ENCODE peak calls at places on chromosomes 3 and 15, in eight cellular contexts. One of them, this sample, is unnamed.
A peak's percentile ranks its signal among the peaks of the same experiment; 100 is the strongest.

GRCh38 chr15:48432688-48433087 is 101.5 kb downstream of the DUT start:
- DNase-seq in IMR-90: no peak
- DNase-seq in HCT116: no peak
- DNase-seq in endothelial cell of umbilical vein: no peak
- DNase-seq in astrocyte: no peak
- DNase-seq in H9: no peak
- DNase-seq in GM23338: no peak
- DNase-seq in OCI-LY7: no peak
- DNase-seq in this sample: no peak

GRCh38 chr3:77303943-77304778 is 264.3 kb downstream of the ROBO2 start:
- DNase-seq in IMR-90: no peak
- DNase-seq in HCT116: no peak
- DNase-seq in endothelial cell of umbilical vein: no peak
- DNase-seq in astrocyte: no peak
- DNase-seq in H9: no peak
- DNase-seq in GM23338: no peak
- DNase-seq in OCI-LY7: no peak
- DNase-seq in this sample: no peak

GRCh38 chr3:55322649-55323048 is 164.5 kb downstream of the WNT5A start:
- DNase-seq in IMR-90: no peak
- DNase-seq in HCT116: no peak
- DNase-seq in endothelial cell of umbilical vein: no peak
- DNase-seq in astrocyte: peak; percentile 58
- DNase-seq in H9: no peak
- DNase-seq in GM23338: no peak
- DNase-seq in OCI-LY7: no peak
- DNase-seq in this sample: peak; percentile 49

GRCh38 chr3:173371848-173372487 is 25.6 kb upstream of the NLGN1 start:
- DNase-seq in IMR-90: peak; percentile 34
- DNase-seq in HCT116: no peak
- DNase-seq in endothelial cell of umbilical vein: peak; percentile 50
- DNase-seq in astrocyte: peak; percentile 10
- DNase-seq in H9: peak; percentile 35
- DNase-seq in GM23338: peak; percentile 57
- DNase-seq in OCI-LY7: no peak
- DNase-seq in this sample: peak; percentile 46

GRCh38 chr15:84681822-84682221 is 23.8 kb upstream of the NMB start:
- DNase-seq in IMR-90: peak; percentile 49
- DNase-seq in HCT116: no peak
- DNase-seq in endothelial cell of umbilical vein: peak; percentile 18
- DNase-seq in astrocyte: peak; percentile 73
- DNase-seq in H9: no peak
- DNase-seq in GM23338: no peak
- DNase-seq in OCI-LY7: no peak
- DNase-seq in this sample: no peak

GRCh38 chr3:149375164-149375823 is 2.2 kb downstream of the TM4SF1 start:
- DNase-seq in IMR-90: peak; percentile 49
- DNase-seq in HCT116: no peak
- DNase-seq in endothelial cell of umbilical vein: peak; percentile 72
- DNase-seq in astrocyte: no peak
- DNase-seq in H9: no peak
- DNase-seq in GM23338: no peak
- DNase-seq in OCI-LY7: no peak
- DNase-seq in this sample: no peak

GRCh38 chr3:8386221-8386620 is 115.4 kb upstream of the LMCD1 start:
- DNase-seq in IMR-90: peak; percentile 19
- DNase-seq in HCT116: no peak
- DNase-seq in endothelial cell of umbilical vein: no peak
- DNase-seq in astrocyte: no peak
- DNase-seq in H9: no peak
- DNase-seq in GM23338: no peak
- DNase-seq in OCI-LY7: no peak
- DNase-seq in this sample: no peak

GRCh38 chr3:117898722-117899121 is 1135.9 kb downstream of the IGSF11 start:
- DNase-seq in IMR-90: no peak
- DNase-seq in HCT116: peak; percentile 15
- DNase-seq in endothelial cell of umbilical vein: peak; percentile 44
- DNase-seq in astrocyte: no peak
- DNase-seq in H9: no peak
- DNase-seq in GM23338: peak; percentile 81
- DNase-seq in OCI-LY7: peak; percentile 23
- DNase-seq in this sample: peak; percentile 7

GRCh38 chr3:69288161-69288895 is 97.6 kb downstream of the FRMD4B start:
- DNase-seq in IMR-90: no peak
- DNase-seq in HCT116: no peak
- DNase-seq in endothelial cell of umbilical vein: peak; percentile 21
- DNase-seq in astrocyte: no peak
- DNase-seq in H9: peak; percentile 83
- DNase-seq in GM23338: peak; percentile 93
- DNase-seq in OCI-LY7: no peak
- DNase-seq in this sample: no peak

GRCh38 chr3:138950006-138950644 is 3.1 kb downstream of the FOXL2NB start:
- DNase-seq in IMR-90: peak; percentile 28
- DNase-seq in HCT116: no peak
- DNase-seq in endothelial cell of umbilical vein: no peak
- DNase-seq in astrocyte: peak; percentile 30
- DNase-seq in H9: peak; percentile 62
- DNase-seq in GM23338: peak; percentile 73
- DNase-seq in OCI-LY7: no peak
- DNase-seq in this sample: peak; percentile 54

GRCh38 chr3:177995733-177996085 is 540.5 kb upstream of the KCNMB2 start:
- DNase-seq in IMR-90: no peak
- DNase-seq in HCT116: no peak
- DNase-seq in endothelial cell of umbilical vein: no peak
- DNase-seq in astrocyte: no peak
- DNase-seq in H9: no peak
- DNase-seq in GM23338: no peak
- DNase-seq in OCI-LY7: no peak
- DNase-seq in this sample: no peak

GRCh38 chr3:121529308-121529707 is 16.5 kb downstream of the POLQ start:
- DNase-seq in IMR-90: peak; percentile 35
- DNase-seq in HCT116: no peak
- DNase-seq in endothelial cell of umbilical vein: peak; percentile 31
- DNase-seq in astrocyte: no peak
- DNase-seq in H9: no peak
- DNase-seq in GM23338: no peak
- DNase-seq in OCI-LY7: no peak
- DNase-seq in this sample: peak; percentile 30

GRCh38 chr3:188431553-188431952 is 277.6 kb downstream of the LPP start:
- DNase-seq in IMR-90: peak; percentile 51
- DNase-seq in HCT116: no peak
- DNase-seq in endothelial cell of umbilical vein: peak; percentile 68
- DNase-seq in astrocyte: peak; percentile 46
- DNase-seq in H9: no peak
- DNase-seq in GM23338: no peak
- DNase-seq in OCI-LY7: no peak
- DNase-seq in this sample: peak; percentile 35

GRCh38 chr3:156483002-156483401 is 71.9 kb downstream of the SSR3 start:
- DNase-seq in IMR-90: no peak
- DNase-seq in HCT116: no peak
- DNase-seq in endothelial cell of umbilical vein: no peak
- DNase-seq in astrocyte: no peak
- DNase-seq in H9: no peak
- DNase-seq in GM23338: no peak
- DNase-seq in OCI-LY7: no peak
- DNase-seq in this sample: no peak

GRCh38 chr3:108552267-108553159 is 36.7 kb downstream of the CIP2A start:
- DNase-seq in IMR-90: peak; percentile 56
- DNase-seq in HCT116: peak; percentile 19
- DNase-seq in endothelial cell of umbilical vein: peak; percentile 68
- DNase-seq in astrocyte: peak; percentile 23
- DNase-seq in H9: no peak
- DNase-seq in GM23338: peak; percentile 69
- DNase-seq in OCI-LY7: peak; percentile 28
- DNase-seq in this sample: peak; percentile 64

DNA sequence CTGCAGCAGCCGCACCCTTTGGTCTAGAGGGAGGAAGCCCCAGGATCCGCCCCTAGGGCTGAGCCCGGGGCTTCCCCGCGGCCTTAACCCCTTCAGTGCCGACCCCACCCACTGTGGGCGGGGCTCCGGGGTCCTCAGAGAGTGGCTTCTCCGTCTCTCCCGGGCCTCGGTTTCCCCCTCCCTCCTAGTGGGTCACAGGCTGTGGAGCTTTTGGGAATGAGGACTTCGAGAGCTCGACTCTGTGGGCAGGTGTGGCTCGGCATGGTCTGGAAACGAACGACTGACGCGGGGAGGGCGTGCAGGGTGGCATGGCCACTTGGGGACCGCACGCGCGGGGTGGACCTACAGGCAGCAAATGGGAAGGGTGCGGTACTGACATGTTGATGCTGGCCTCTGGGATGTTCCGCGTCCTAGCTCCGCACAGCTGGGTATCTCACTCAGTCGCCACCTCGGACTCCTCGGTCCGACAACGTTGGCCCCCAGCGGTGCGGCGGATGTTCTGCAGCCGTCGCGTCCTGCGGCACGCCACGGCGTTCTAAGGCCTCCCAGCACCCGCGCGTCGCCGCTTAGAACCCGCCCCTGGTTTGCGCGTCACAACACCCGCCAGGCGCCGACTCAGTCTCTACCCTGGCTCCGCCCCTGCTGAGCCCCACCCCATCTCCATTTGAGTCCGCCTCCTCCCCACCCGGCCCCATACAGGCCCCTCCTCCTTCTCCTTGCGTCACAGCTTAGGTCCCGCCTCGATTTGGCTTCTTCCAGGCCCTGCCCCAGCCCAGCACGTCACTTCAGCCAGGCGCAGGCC is at the start of the genes HYAL3 and NAA80:
- DNase-seq in IMR-90: peak; percentile 99
- DNase-seq in HCT116: peak; percentile 99
- DNase-seq in endothelial cell of umbilical vein: peak; percentile 100
- DNase-seq in astrocyte: peak; percentile 96
- DNase-seq in H9: peak; percentile 100
- DNase-seq in GM23338: peak; percentile 99
- DNase-seq in OCI-LY7: peak; percentile 99
- DNase-seq in this sample: peak; percentile 100
- H2AFZ ChIP-seq in IMR-90: peak within 1 kb of the TSS; percentile 95
- H2AFZ ChIP-seq in HCT116: no peak within 1 kb of the TSS
- H2AFZ ChIP-seq in endothelial cell of umbilical vein: peak within 1 kb of the TSS; percentile 79
- H2AFZ ChIP-seq in astrocyte: peak within 1 kb of the TSS; percentile 95
- H2AFZ ChIP-seq in H9: no peak within 1 kb of the TSS
- H2AFZ ChIP-seq in GM23338: peak within 1 kb of the TSS; percentile 100
- H2AFZ ChIP-seq in OCI-LY7: peak within 1 kb of the TSS; percentile 85
- H2AFZ ChIP-seq in this sample: peak within 1 kb of the TSS; percentile 45

GRCh38 chr3:48435774-48436476 is 4.0 kb downstream of the CCDC51 start:
- DNase-seq in IMR-90: peak; percentile 79
- DNase-seq in HCT116: peak; percentile 78
- DNase-seq in endothelial cell of umbilical vein: peak; percentile 82
- DNase-seq in astrocyte: peak; percentile 50
- DNase-seq in H9: peak; percentile 92
- DNase-seq in GM23338: peak; percentile 96
- DNase-seq in OCI-LY7: peak; percentile 88
- DNase-seq in this sample: peak; percentile 92
- H2AFZ ChIP-seq in IMR-90: peak overlapping the region; percentile 44
- H2AFZ ChIP-seq in HCT116: no peak overlapping the region
- H2AFZ ChIP-seq in endothelial cell of umbilical vein: no peak overlapping the region
- H2AFZ ChIP-seq in astrocyte: no peak overlapping the region
- H2AFZ ChIP-seq in H9: no peak overlapping the region
- H2AFZ ChIP-seq in GM23338: no peak overlapping the region
- H2AFZ ChIP-seq in OCI-LY7: no peak overlapping the region
- H2AFZ ChIP-seq in this sample: no peak overlapping the region

DNA sequence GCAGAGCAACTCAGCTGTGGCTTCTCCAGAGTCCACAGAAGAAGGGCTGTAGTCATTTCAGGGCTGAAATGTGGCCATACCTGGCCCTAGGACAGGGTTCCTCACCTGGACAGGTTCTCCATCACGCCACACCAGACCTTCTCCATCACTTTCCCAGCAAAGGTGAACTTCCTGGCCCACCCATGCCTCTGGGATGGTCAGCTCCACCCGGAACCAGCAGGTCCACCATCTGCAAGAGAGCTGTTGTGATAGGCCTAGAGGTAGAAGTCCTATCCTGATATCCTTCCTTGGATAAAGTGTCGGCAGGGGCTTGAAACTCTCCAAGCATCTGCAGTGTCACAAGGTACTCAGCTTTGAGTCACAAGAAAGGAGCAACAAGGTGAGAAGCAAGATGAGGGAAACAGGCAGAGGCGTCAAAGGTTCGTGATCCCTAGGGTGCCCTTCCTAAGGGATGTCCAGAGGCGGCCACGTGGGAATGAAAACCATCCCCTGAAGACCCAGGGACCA is 948 bp downstream of the MAN2C1 start:
- DNase-seq in IMR-90: no peak
- DNase-seq in HCT116: no peak
- DNase-seq in endothelial cell of umbilical vein: no peak
- DNase-seq in astrocyte: no peak
- DNase-seq in H9: no peak
- DNase-seq in GM23338: no peak
- DNase-seq in OCI-LY7: no peak
- DNase-seq in this sample: no peak
- H2AFZ ChIP-seq in IMR-90: peak overlapping the region; percentile 93
- H2AFZ ChIP-seq in HCT116: no peak overlapping the region
- H2AFZ ChIP-seq in endothelial cell of umbilical vein: no peak overlapping the region
- H2AFZ ChIP-seq in astrocyte: no peak overlapping the region
- H2AFZ ChIP-seq in H9: no peak overlapping the region
- H2AFZ ChIP-seq in GM23338: no peak overlapping the region
- H2AFZ ChIP-seq in OCI-LY7: peak overlapping the region; percentile 55
- H2AFZ ChIP-seq in this sample: no peak overlapping the region

GRCh38 chr3:24601500-24601899 is 106.8 kb upstream of the THRB start:
- DNase-seq in IMR-90: no peak
- DNase-seq in HCT116: no peak
- DNase-seq in endothelial cell of umbilical vein: no peak
- DNase-seq in astrocyte: no peak
- DNase-seq in H9: no peak
- DNase-seq in GM23338: no peak
- DNase-seq in OCI-LY7: no peak
- DNase-seq in this sample: no peak
- H2AFZ ChIP-seq in IMR-90: no peak overlapping the region
- H2AFZ ChIP-seq in HCT116: no peak overlapping the region
- H2AFZ ChIP-seq in endothelial cell of umbilical vein: no peak overlapping the region
- H2AFZ ChIP-seq in astrocyte: no peak overlapping the region
- H2AFZ ChIP-seq in H9: no peak overlapping the region
- H2AFZ ChIP-seq in GM23338: no peak overlapping the region
- H2AFZ ChIP-seq in OCI-LY7: no peak overlapping the region
- H2AFZ ChIP-seq in this sample: no peak overlapping the region

DNA sequence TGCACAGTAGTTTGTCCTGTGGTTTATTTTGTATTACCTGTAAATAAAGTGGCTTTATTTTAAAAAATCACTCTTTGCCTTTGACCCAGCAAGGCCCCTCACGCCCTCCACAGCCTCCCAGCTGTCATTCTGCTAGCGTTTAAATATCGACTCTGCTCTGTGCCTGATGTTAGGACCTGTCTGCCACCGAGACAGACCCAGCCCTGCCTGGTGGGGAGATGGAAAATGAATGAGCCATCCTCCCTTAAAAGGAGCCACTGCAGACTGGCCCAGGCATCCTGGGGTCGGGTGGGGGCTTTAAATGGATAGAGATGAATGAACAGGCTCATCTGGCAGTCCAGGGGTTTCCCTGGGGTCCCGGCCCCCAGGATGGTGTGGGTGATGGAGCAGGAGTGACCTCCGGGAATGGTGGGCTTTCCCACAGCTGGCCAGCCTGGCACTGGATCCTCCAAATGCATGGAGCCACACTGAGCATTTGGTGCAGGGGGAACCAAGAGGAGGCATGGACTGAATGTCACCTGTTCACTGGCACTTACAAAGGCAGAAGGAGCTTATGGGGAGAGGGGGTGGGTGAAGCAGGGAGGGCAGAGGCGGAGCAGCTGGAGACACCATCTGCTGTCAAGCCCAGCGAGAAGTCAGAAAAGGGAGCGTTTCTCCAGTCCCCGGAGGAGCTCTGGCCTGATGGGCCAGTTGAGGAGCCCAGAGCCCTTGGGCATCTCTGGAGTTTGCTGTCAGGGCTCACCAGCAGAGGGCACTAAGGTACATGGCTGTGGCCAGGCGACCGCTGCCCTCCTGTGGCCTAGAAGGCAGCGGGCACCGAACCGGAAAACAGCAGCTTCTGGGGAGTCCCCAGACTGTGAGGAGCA is 11.9 kb downstream of the GRM2 start:
- DNase-seq in IMR-90: peak; percentile 20
- DNase-seq in HCT116: peak; percentile 68
- DNase-seq in endothelial cell of umbilical vein: peak; percentile 30
- DNase-seq in astrocyte: no peak
- DNase-seq in H9: peak; percentile 92
- DNase-seq in GM23338: peak; percentile 93
- DNase-seq in OCI-LY7: peak; percentile 64
- DNase-seq in this sample: peak; percentile 78
- H2AFZ ChIP-seq in IMR-90: no peak overlapping the region
- H2AFZ ChIP-seq in HCT116: no peak overlapping the region
- H2AFZ ChIP-seq in endothelial cell of umbilical vein: no peak overlapping the region
- H2AFZ ChIP-seq in astrocyte: no peak overlapping the region
- H2AFZ ChIP-seq in H9: no peak overlapping the region
- H2AFZ ChIP-seq in GM23338: no peak overlapping the region
- H2AFZ ChIP-seq in OCI-LY7: no peak overlapping the region
- H2AFZ ChIP-seq in this sample: no peak overlapping the region